ENCODE peak calls at places on chromosomes 12 and 14, in nine cellular contexts. One of them, this sample, is unnamed.

GRCh38 chr14:105499256-105500035 is 8.4 kb downstream of the TEDC1 start:
- DNase-seq in left lobe of liver: no peak
- DNase-seq in COR-L47: no peak
- DNase-seq in right cardiac atrium: no peak
- DNase-seq in AG09309: no peak
- DNase-seq in tibial artery: peak
- DNase-seq in D341Med: no peak
- DNase-seq in brain microvascular endothelial cell: no peak
- DNase-seq in mesenchymal stem cell: no peak
- DNase-seq in this sample: peak

GRCh38 chr12:46521145-46521544 is 148.6 kb upstream of the SLC38A2 start:
- DNase-seq in AG09309: no peak
- DNase-seq in left lobe of liver: no peak
- DNase-seq in mesenchymal stem cell: peak
- DNase-seq in tibial artery: no peak
- DNase-seq in brain microvascular endothelial cell: no peak
- DNase-seq in COR-L47: no peak
- DNase-seq in right cardiac atrium: no peak
- DNase-seq in D341Med: no peak
- DNase-seq in this sample: no peak

GRCh38 chr12:118061876-118062791 is 1.2 kb upstream of the WSB2 start:
- DNase-seq in right cardiac atrium: peak
- DNase-seq in brain microvascular endothelial cell: no peak
- DNase-seq in D341Med: peak
- DNase-seq in left lobe of liver: peak
- DNase-seq in COR-L47: no peak
- DNase-seq in tibial artery: peak
- DNase-seq in AG09309: no peak
- DNase-seq in mesenchymal stem cell: peak
- DNase-seq in this sample: peak

GRCh38 chr12:124681779-124682391 is 114.5 kb upstream of the NCOR2 start:
- DNase-seq in right cardiac atrium: peak
- DNase-seq in left lobe of liver: no peak
- DNase-seq in AG09309: no peak
- DNase-seq in COR-L47: no peak
- DNase-seq in D341Med: no peak
- DNase-seq in brain microvascular endothelial cell: peak
- DNase-seq in mesenchymal stem cell: peak
- DNase-seq in tibial artery: peak
- DNase-seq in this sample: no peak

GRCh38 chr12:127515941-127516340 is 751.0 kb upstream of the TMEM132C start:
- DNase-seq in tibial artery: no peak
- DNase-seq in COR-L47: no peak
- DNase-seq in D341Med: no peak
- DNase-seq in right cardiac atrium: no peak
- DNase-seq in AG09309: no peak
- DNase-seq in left lobe of liver: no peak
- DNase-seq in brain microvascular endothelial cell: no peak
- DNase-seq in mesenchymal stem cell: peak
- DNase-seq in this sample: no peak

GRCh38 chr12:26286186-26286585 is 90.8 kb downstream of the SSPN start:
- DNase-seq in D341Med: no peak
- DNase-seq in right cardiac atrium: no peak
- DNase-seq in AG09309: no peak
- DNase-seq in COR-L47: no peak
- DNase-seq in brain microvascular endothelial cell: no peak
- DNase-seq in left lobe of liver: no peak
- DNase-seq in mesenchymal stem cell: no peak
- DNase-seq in tibial artery: no peak
- DNase-seq in this sample: no peak

GRCh38 chr14:52040598-52040997 is 28.3 kb downstream of the NID2 start:
- DNase-seq in AG09309: no peak
- DNase-seq in COR-L47: no peak
- DNase-seq in tibial artery: no peak
- DNase-seq in right cardiac atrium: no peak
- DNase-seq in brain microvascular endothelial cell: no peak
- DNase-seq in mesenchymal stem cell: no peak
- DNase-seq in left lobe of liver: no peak
- DNase-seq in D341Med: no peak
- DNase-seq in this sample: no peak

GRCh38 chr12:56129210-56129691 is 1.2 kb downstream of the ESYT1 start:
- DNase-seq in AG09309: no peak
- DNase-seq in D341Med: peak
- DNase-seq in tibial artery: peak
- DNase-seq in mesenchymal stem cell: peak
- DNase-seq in left lobe of liver: peak
- DNase-seq in right cardiac atrium: peak
- DNase-seq in COR-L47: peak
- DNase-seq in brain microvascular endothelial cell: no peak
- DNase-seq in this sample: peak

GRCh38 chr12:42859612-42860011 is 270.1 kb upstream of the PRICKLE1 start:
- DNase-seq in mesenchymal stem cell: no peak
- DNase-seq in brain microvascular endothelial cell: no peak
- DNase-seq in right cardiac atrium: peak
- DNase-seq in AG09309: no peak
- DNase-seq in COR-L47: no peak
- DNase-seq in tibial artery: no peak
- DNase-seq in left lobe of liver: no peak
- DNase-seq in D341Med: no peak
- DNase-seq in this sample: no peak

GRCh38 chr14:32469388-32470160 is 140.5 kb downstream of the AKAP6 start:
- DNase-seq in D341Med: no peak
- DNase-seq in left lobe of liver: no peak
- DNase-seq in mesenchymal stem cell: peak
- DNase-seq in COR-L47: peak
- DNase-seq in AG09309: no peak
- DNase-seq in brain microvascular endothelial cell: no peak
- DNase-seq in tibial artery: no peak
- DNase-seq in right cardiac atrium: no peak
- DNase-seq in this sample: no peak

GRCh38 chr14:104732931-104733681 is 9.1 kb downstream of the ADSS1 start:
- DNase-seq in AG09309: no peak
- DNase-seq in tibial artery: no peak
- DNase-seq in D341Med: no peak
- DNase-seq in left lobe of liver: peak
- DNase-seq in COR-L47: no peak
- DNase-seq in right cardiac atrium: no peak
- DNase-seq in brain microvascular endothelial cell: no peak
- DNase-seq in mesenchymal stem cell: no peak
- DNase-seq in this sample: no peak

GRCh38 chr12:102629262-102629888 is 149.0 kb upstream of the IGF1 start:
- DNase-seq in tibial artery: no peak
- DNase-seq in D341Med: no peak
- DNase-seq in mesenchymal stem cell: peak
- DNase-seq in AG09309: no peak
- DNase-seq in COR-L47: no peak
- DNase-seq in left lobe of liver: no peak
- DNase-seq in right cardiac atrium: no peak
- DNase-seq in brain microvascular endothelial cell: peak
- DNase-seq in this sample: no peak

GRCh38 chr14:21494902-21495762 is 16.0 kb downstream of the METTL3 start:
- DNase-seq in mesenchymal stem cell: peak
- DNase-seq in AG09309: no peak
- DNase-seq in left lobe of liver: no peak
- DNase-seq in right cardiac atrium: no peak
- DNase-seq in D341Med: no peak
- DNase-seq in brain microvascular endothelial cell: no peak
- DNase-seq in tibial artery: no peak
- DNase-seq in COR-L47: no peak
- DNase-seq in this sample: no peak

GRCh38 chr12:103688659-103689058 is 101.6 kb downstream of the STAB2 start:
- DNase-seq in right cardiac atrium: no peak
- DNase-seq in left lobe of liver: no peak
- DNase-seq in COR-L47: no peak
- DNase-seq in D341Med: no peak
- DNase-seq in AG09309: no peak
- DNase-seq in brain microvascular endothelial cell: no peak
- DNase-seq in tibial artery: no peak
- DNase-seq in mesenchymal stem cell: no peak
- DNase-seq in this sample: no peak

GRCh38 chr12:19282133-19282532 is 152.6 kb downstream of the PLEKHA5 start:
- DNase-seq in left lobe of liver: no peak
- DNase-seq in mesenchymal stem cell: no peak
- DNase-seq in AG09309: no peak
- DNase-seq in COR-L47: no peak
- DNase-seq in right cardiac atrium: no peak
- DNase-seq in brain microvascular endothelial cell: no peak
- DNase-seq in tibial artery: no peak
- DNase-seq in D341Med: no peak
- DNase-seq in this sample: no peak

GRCh38 chr14:28163261-28163660 is 603.3 kb upstream of the FOXG1 start:
- DNase-seq in brain microvascular endothelial cell: no peak
- DNase-seq in left lobe of liver: no peak
- DNase-seq in COR-L47: no peak
- DNase-seq in right cardiac atrium: no peak
- DNase-seq in mesenchymal stem cell: no peak
- DNase-seq in D341Med: no peak
- DNase-seq in AG09309: no peak
- DNase-seq in tibial artery: no peak
- DNase-seq in this sample: no peak

GRCh38 chr14:53285064-53285463 is 131.9 kb upstream of the DDHD1 start:
- DNase-seq in right cardiac atrium: no peak
- DNase-seq in D341Med: no peak
- DNase-seq in mesenchymal stem cell: no peak
- DNase-seq in tibial artery: no peak
- DNase-seq in COR-L47: no peak
- DNase-seq in left lobe of liver: no peak
- DNase-seq in AG09309: no peak
- DNase-seq in brain microvascular endothelial cell: no peak
- DNase-seq in this sample: no peak

This sample was measured in WERI-Rb-1.